ENCODE peak calls at places on chromosome 11, in four cellular contexts. One of them, this sample, is unnamed.

GRCh38 chr11:6328321-6328720 is 8.0 kb upstream of the CAVIN3 start:
- DNase-seq in natural killer cell: no peak
- DNase-seq in Caco-2: no peak
- DNase-seq in psoas muscle: no peak
- DNase-seq in this sample: no peak

GRCh38 chr11:46075168-46075567 is 46.1 kb downstream of the PHF21A start:
- DNase-seq in natural killer cell: no peak
- DNase-seq in psoas muscle: no peak
- DNase-seq in Caco-2: no peak
- DNase-seq in this sample: no peak

GRCh38 chr11:42770444-42771065 is 541.2 kb upstream of the API5 start:
- DNase-seq in Caco-2: peak
- DNase-seq in natural killer cell: no peak
- DNase-seq in psoas muscle: no peak
- DNase-seq in this sample: no peak

GRCh38 chr11:83023410-83023809 is 48.3 kb downstream of the RAB30 start:
- DNase-seq in Caco-2: no peak
- DNase-seq in psoas muscle: no peak
- DNase-seq in natural killer cell: no peak
- DNase-seq in this sample: no peak

GRCh38 chr11:132072044-132072879 is 701.8 kb downstream of the NTM start:
- DNase-seq in natural killer cell: no peak
- DNase-seq in Caco-2: no peak
- DNase-seq in psoas muscle: no peak
- DNase-seq in this sample: no peak

GRCh38 chr11:18771266-18772035 is 20.1 kb downstream of the PTPN5 start:
- DNase-seq in natural killer cell: no peak
- DNase-seq in psoas muscle: no peak
- DNase-seq in Caco-2: no peak
- DNase-seq in this sample: no peak

GRCh38 chr11:124510279-124510678 is 33.2 kb downstream of the OR8B12 start:
- DNase-seq in natural killer cell: no peak
- DNase-seq in psoas muscle: no peak
- DNase-seq in Caco-2: no peak
- DNase-seq in this sample: no peak

GRCh38 chr11:110065189-110065588 is 28.0 kb upstream of the ZC3H12C start:
- DNase-seq in psoas muscle: no peak
- DNase-seq in natural killer cell: no peak
- DNase-seq in Caco-2: no peak
- DNase-seq in this sample: no peak

GRCh38 chr11:112470355-112470754 is 209.7 kb upstream of the PLET1 start:
- DNase-seq in natural killer cell: no peak
- DNase-seq in psoas muscle: no peak
- DNase-seq in Caco-2: no peak
- DNase-seq in this sample: no peak

GRCh38 chr11:3207530-3208189 is 11.0 kb downstream of the MRGPRG start:
- DNase-seq in Caco-2: no peak
- DNase-seq in natural killer cell: no peak
- DNase-seq in psoas muscle: peak
- DNase-seq in this sample: no peak

GRCh38 chr11:128886401-128887119 is 4.6 kb upstream of the KCNJ5 start:
- DNase-seq in psoas muscle: no peak
- DNase-seq in natural killer cell: no peak
- DNase-seq in Caco-2: peak
- DNase-seq in this sample: no peak

GRCh38 chr11:66878554-66878953 is 21.7 kb downstream of the LRFN4 start:
- DNase-seq in psoas muscle: no peak
- DNase-seq in natural killer cell: no peak
- DNase-seq in Caco-2: no peak
- DNase-seq in this sample: no peak

GRCh38 chr11:57288771-57289579 is 35.8 kb downstream of the TNKS1BP1 start:
- DNase-seq in Caco-2: peak
- DNase-seq in natural killer cell: no peak
- DNase-seq in psoas muscle: no peak
- DNase-seq in this sample: no peak

GRCh38 chr11:120339394-120339890 is 3.2 kb downstream of the ARHGEF12 start:
- DNase-seq in psoas muscle: no peak
- DNase-seq in Caco-2: peak
- DNase-seq in natural killer cell: no peak
- DNase-seq in this sample: no peak

GRCh38 chr11:62081378-62082291 is 42.2 kb upstream of the INCENP start:
- DNase-seq in natural killer cell: peak
- DNase-seq in psoas muscle: peak
- DNase-seq in Caco-2: peak
- DNase-seq in this sample: peak

GRCh38 chr11:2843551-2843950 is 42.0 kb downstream of the CDKN1C start:
- DNase-seq in natural killer cell: no peak
- DNase-seq in Caco-2: no peak
- DNase-seq in psoas muscle: no peak
- DNase-seq in this sample: no peak

GRCh38 chr11:77091146-77091940 is 11.3 kb upstream of the OMP start:
- DNase-seq in Caco-2: peak
- DNase-seq in natural killer cell: peak
- DNase-seq in psoas muscle: peak
- DNase-seq in this sample: no peak
- TF ChIP-seq CTCF in Caco-2: peak
- TF ChIP-seq CTCF in natural killer cell: peak
- TF ChIP-seq CTCF in psoas muscle: peak
- TF ChIP-seq CTCF in this sample: peak

GRCh38 chr11:28040384-28040783 is 67.6 kb downstream of the KIF18A start:
- DNase-seq in natural killer cell: no peak
- DNase-seq in Caco-2: no peak
- DNase-seq in psoas muscle: no peak
- DNase-seq in this sample: no peak
- TF ChIP-seq CTCF in natural killer cell: no peak
- TF ChIP-seq CTCF in Caco-2: no peak
- TF ChIP-seq CTCF in psoas muscle: no peak
- TF ChIP-seq CTCF in this sample: no peak

GRCh38 chr11:68297494-68297811 is 14.9 kb upstream of the LRP5 start:
- DNase-seq in Caco-2: no peak
- DNase-seq in natural killer cell: no peak
- DNase-seq in psoas muscle: no peak
- DNase-seq in this sample: no peak

GRCh38 chr11:68297812-68298658 is 14.4 kb upstream of the LRP5 start:
- DNase-seq in natural killer cell: peak
- DNase-seq in psoas muscle: peak
- DNase-seq in Caco-2: peak
- DNase-seq in this sample: peak

GRCh38 chr11:68302256-68303054 is 9.9 kb upstream of the LRP5 start:
- DNase-seq in natural killer cell: no peak
- DNase-seq in Caco-2: peak
- DNase-seq in psoas muscle: no peak
- DNase-seq in this sample: no peak

GRCh38 chr11:68298659-68299516 is 13.5 kb upstream of the LRP5 start:
- DNase-seq in psoas muscle: no peak
- DNase-seq in natural killer cell: no peak
- DNase-seq in Caco-2: peak
- DNase-seq in this sample: no peak

DNA sequence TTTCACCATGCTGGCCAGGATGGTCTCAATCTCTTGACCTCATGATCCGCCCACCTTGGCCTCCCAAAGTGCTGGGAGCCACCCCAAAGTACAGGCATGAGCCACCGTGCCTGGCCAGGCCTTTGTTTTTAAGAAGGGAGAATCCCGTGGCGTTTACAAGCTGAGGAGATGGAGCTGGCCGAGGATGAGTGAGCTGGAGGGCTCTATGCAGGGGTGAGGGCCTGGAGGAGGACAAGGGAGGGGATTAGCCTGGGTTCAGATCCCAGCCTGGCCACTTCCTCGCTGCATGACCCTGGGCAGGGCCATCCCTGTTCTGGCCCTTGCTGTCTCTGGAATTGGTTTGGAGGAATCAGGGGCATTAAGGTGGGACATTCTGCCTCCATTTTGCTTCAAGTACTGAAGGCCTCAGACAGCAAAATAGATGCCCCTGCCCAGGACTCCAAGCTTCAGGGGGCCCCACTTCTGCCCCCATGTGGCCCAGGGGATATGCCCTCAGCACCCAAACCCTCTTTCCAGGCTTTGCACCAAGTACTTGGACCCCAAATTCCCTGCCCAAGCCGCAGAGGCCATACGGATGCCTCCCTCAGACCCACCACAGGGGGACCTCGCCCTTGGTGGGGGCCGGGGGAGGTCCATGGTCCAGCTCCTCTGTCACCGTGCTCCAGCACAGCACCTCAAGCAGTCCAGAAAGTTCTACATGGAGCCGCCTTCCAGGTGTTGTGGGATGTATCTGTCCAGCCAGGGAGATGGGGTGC is 12.1 kb upstream of the LRP5 start:
- DNase-seq in psoas muscle: no peak
- DNase-seq in Caco-2: no peak
- DNase-seq in natural killer cell: no peak
- DNase-seq in this sample: no peak
- TF ChIP-seq CTCF in psoas muscle: no peak
- TF ChIP-seq CTCF in Caco-2: no peak
- TF ChIP-seq CTCF in natural killer cell: no peak
- TF ChIP-seq CTCF in this sample: no peak

DNA sequence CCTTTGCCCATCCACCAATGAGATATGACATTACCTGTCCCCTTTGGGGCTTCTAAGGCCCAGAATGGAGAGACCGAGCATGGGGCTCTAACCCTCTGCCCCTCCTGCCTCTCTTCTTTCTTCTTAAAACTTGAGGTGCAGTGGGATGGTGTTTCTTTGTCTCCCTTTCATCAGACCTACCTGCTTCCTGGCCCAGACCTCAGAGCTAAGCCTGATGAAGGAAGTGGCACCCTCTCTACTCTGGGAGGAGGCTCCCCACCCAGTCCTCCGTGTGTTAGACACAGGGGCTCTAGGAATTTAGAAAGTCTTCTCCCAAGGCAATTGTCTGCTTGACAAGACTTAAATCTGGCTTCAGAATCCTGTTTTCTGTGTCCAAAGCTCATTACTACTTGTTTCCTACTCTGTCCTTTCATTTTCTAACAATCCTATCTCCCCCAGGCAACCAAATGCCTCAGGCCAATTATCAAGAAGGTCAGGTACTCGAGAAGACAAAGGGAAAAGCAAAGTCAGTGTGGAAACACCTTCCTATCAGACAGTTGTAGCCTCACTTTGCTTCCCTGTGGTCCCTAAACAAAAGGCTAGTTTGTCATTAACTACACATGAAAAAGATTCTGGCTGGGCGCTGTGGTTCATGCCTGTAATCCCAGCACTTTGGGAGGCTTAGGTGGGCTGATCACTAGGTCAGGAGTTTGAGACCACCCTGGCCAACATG is 20.3 kb upstream of the PARVA start:
- DNase-seq in psoas muscle: no peak
- DNase-seq in Caco-2: peak
- DNase-seq in natural killer cell: no peak
- DNase-seq in this sample: no peak
- TF ChIP-seq CTCF in psoas muscle: no peak
- TF ChIP-seq CTCF in Caco-2: no peak
- TF ChIP-seq CTCF in natural killer cell: no peak
- TF ChIP-seq CTCF in this sample: no peak

GRCh38 chr11:69584160-69584559 is 56.8 kb upstream of the CCND1 start:
- DNase-seq in natural killer cell: no peak
- DNase-seq in Caco-2: no peak
- DNase-seq in psoas muscle: no peak
- DNase-seq in this sample: no peak

GRCh38 chr11:69583068-69583467 is 57.9 kb upstream of the CCND1 start:
- DNase-seq in psoas muscle: no peak
- DNase-seq in Caco-2: no peak
- DNase-seq in natural killer cell: no peak
- DNase-seq in this sample: no peak

GRCh38 chr11:69585385-69585784 is 55.6 kb upstream of the CCND1 start:
- DNase-seq in Caco-2: no peak
- DNase-seq in natural killer cell: no peak
- DNase-seq in psoas muscle: no peak
- DNase-seq in this sample: no peak

GRCh38 chr11:69588270-69588669 is 52.7 kb upstream of the CCND1 start:
- DNase-seq in psoas muscle: no peak
- DNase-seq in natural killer cell: no peak
- DNase-seq in Caco-2: peak
- DNase-seq in this sample: no peak

DNA sequence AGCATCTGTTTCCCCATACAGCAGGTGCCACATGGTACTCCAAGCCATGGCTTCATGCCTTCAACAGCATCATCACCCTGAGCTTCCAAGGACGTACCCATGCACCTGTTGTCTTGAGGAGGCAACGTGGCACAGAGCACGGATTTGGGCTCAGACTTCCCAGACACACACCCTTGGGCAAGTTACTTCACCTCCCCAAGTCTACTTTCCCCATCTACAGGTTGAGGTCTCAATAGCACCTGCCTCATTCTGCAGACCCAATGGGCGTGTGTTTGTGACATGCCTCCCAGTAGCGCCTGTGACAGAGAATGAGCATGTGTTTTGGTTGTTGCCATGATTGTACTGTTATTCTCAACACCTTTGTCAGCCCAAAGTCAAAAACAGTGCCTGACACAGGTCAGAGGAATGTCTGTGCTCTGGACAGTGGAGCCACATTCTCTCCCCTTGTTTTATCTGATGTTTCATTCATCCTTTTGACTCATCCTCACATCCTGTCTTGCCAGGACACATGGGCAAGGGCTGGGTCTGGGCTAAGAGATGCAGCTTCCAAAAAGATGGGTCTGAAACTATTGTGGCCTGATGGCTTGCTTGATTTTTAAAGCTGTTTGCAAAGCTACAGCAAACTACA is 53.4 kb upstream of the CCND1 start:
- DNase-seq in Caco-2: no peak
- DNase-seq in psoas muscle: no peak
- DNase-seq in natural killer cell: no peak
- DNase-seq in this sample: no peak
- TF ChIP-seq CTCF in Caco-2: no peak
- TF ChIP-seq CTCF in psoas muscle: no peak
- TF ChIP-seq CTCF in natural killer cell: no peak
- TF ChIP-seq CTCF in this sample: no peak

GRCh38 chr11:100574894-100575769 is 112.0 kb upstream of the ARHGAP42 start:
- DNase-seq in psoas muscle: no peak
- DNase-seq in Caco-2: peak
- DNase-seq in natural killer cell: no peak
- DNase-seq in this sample: no peak
- TF ChIP-seq CTCF in psoas muscle: peak
- TF ChIP-seq CTCF in Caco-2: peak
- TF ChIP-seq CTCF in natural killer cell: no peak
- TF ChIP-seq CTCF in this sample: peak

This sample was measured in type B pancreatic cell.